ENCODE peak calls at places on chromosome 2, in seven cellular contexts. One of them, this sample, is unnamed.

GRCh38 chr2:74313497-74313896 is 29.7 kb downstream of the SLC4A5 start:
- DNase-seq in GM12878: no peak
- DNase-seq in HCT116: no peak
- DNase-seq in H1: peak
- DNase-seq in SK-N-SH: no peak
- DNase-seq in NT2/D1: no peak
- DNase-seq in HepG2: no peak
- DNase-seq in this sample: peak

GRCh38 chr2:236862961-236863728 is 222.5 kb upstream of the COPS8 start:
- DNase-seq in HepG2: no peak
- DNase-seq in H1: peak
- DNase-seq in GM12878: peak
- DNase-seq in NT2/D1: no peak
- DNase-seq in HCT116: no peak
- DNase-seq in SK-N-SH: no peak
- DNase-seq in this sample: no peak

GRCh38 chr2:65850695-65851094 is 418.3 kb upstream of the SPRED2 start:
- DNase-seq in NT2/D1: no peak
- DNase-seq in GM12878: no peak
- DNase-seq in H1: no peak
- DNase-seq in HCT116: no peak
- DNase-seq in SK-N-SH: no peak
- DNase-seq in HepG2: no peak
- DNase-seq in this sample: no peak

GRCh38 chr2:235545369-235546150 is 51.7 kb downstream of the AGAP1 start:
- DNase-seq in HCT116: no peak
- DNase-seq in H1: no peak
- DNase-seq in SK-N-SH: no peak
- DNase-seq in HepG2: no peak
- DNase-seq in NT2/D1: no peak
- DNase-seq in GM12878: no peak
- DNase-seq in this sample: no peak

GRCh38 chr2:231123362-231123898 is 1.4 kb downstream of the HTR2B start:
- DNase-seq in H1: no peak
- DNase-seq in SK-N-SH: peak
- DNase-seq in HepG2: peak
- DNase-seq in HCT116: no peak
- DNase-seq in NT2/D1: no peak
- DNase-seq in GM12878: peak
- DNase-seq in this sample: no peak

GRCh38 chr2:160269803-160270570 is 69.9 kb upstream of the ITGB6 start:
- DNase-seq in GM12878: peak
- DNase-seq in SK-N-SH: peak
- DNase-seq in H1: peak
- DNase-seq in NT2/D1: peak
- DNase-seq in HepG2: peak
- DNase-seq in HCT116: peak
- DNase-seq in this sample: peak

GRCh38 chr2:130834091-130834922 is 2.4 kb upstream of the ARHGEF4 start:
- DNase-seq in H1: no peak
- DNase-seq in SK-N-SH: no peak
- DNase-seq in HCT116: no peak
- DNase-seq in GM12878: no peak
- DNase-seq in NT2/D1: no peak
- DNase-seq in HepG2: peak
- DNase-seq in this sample: no peak

GRCh38 chr2:233108611-233109490 is 48.7 kb downstream of the INPP5D start:
- DNase-seq in NT2/D1: no peak
- DNase-seq in HCT116: no peak
- DNase-seq in H1: no peak
- DNase-seq in HepG2: no peak
- DNase-seq in SK-N-SH: no peak
- DNase-seq in GM12878: no peak
- DNase-seq in this sample: no peak

GRCh38 chr2:182504903-182505302 is 78.1 kb upstream of the PDE1A start:
- DNase-seq in HCT116: no peak
- DNase-seq in NT2/D1: no peak
- DNase-seq in GM12878: no peak
- DNase-seq in H1: no peak
- DNase-seq in HepG2: no peak
- DNase-seq in SK-N-SH: no peak
- DNase-seq in this sample: no peak

GRCh38 chr2:100554788-100555407 is 7.9 kb upstream of the PDCL3 start:
- DNase-seq in H1: no peak
- DNase-seq in SK-N-SH: no peak
- DNase-seq in GM12878: no peak
- DNase-seq in NT2/D1: no peak
- DNase-seq in HCT116: no peak
- DNase-seq in HepG2: no peak
- DNase-seq in this sample: no peak

GRCh38 chr2:127063701-127064590 is 43.0 kb downstream of the BIN1 start:
- DNase-seq in H1: no peak
- DNase-seq in GM12878: no peak
- DNase-seq in HepG2: no peak
- DNase-seq in SK-N-SH: no peak
- DNase-seq in HCT116: no peak
- DNase-seq in NT2/D1: no peak
- DNase-seq in this sample: no peak

GRCh38 chr2:215528555-215528954 is 92.7 kb upstream of the FN1 start:
- DNase-seq in HCT116: no peak
- DNase-seq in NT2/D1: no peak
- DNase-seq in H1: no peak
- DNase-seq in SK-N-SH: no peak
- DNase-seq in GM12878: no peak
- DNase-seq in HepG2: peak
- DNase-seq in this sample: no peak

GRCh38 chr2:177183860-177184259 is 28.7 kb upstream of the HNRNPA3 start:
- DNase-seq in SK-N-SH: no peak
- DNase-seq in HCT116: no peak
- DNase-seq in HepG2: peak
- DNase-seq in GM12878: no peak
- DNase-seq in NT2/D1: no peak
- DNase-seq in H1: no peak
- DNase-seq in this sample: no peak

GRCh38 chr2:177184606-177185005 is 28.0 kb upstream of the HNRNPA3 start:
- DNase-seq in HepG2: no peak
- DNase-seq in NT2/D1: no peak
- DNase-seq in SK-N-SH: no peak
- DNase-seq in H1: no peak
- DNase-seq in GM12878: no peak
- DNase-seq in HCT116: no peak
- DNase-seq in this sample: no peak

GRCh38 chr2:177190941-177191340 is 21.7 kb upstream of the HNRNPA3 start:
- DNase-seq in H1: no peak
- DNase-seq in SK-N-SH: no peak
- DNase-seq in NT2/D1: no peak
- DNase-seq in HCT116: no peak
- DNase-seq in GM12878: no peak
- DNase-seq in HepG2: no peak
- DNase-seq in this sample: no peak

GRCh38 chr2:177188482-177189469 is 23.8 kb upstream of the HNRNPA3 start:
- DNase-seq in NT2/D1: no peak
- DNase-seq in HepG2: peak
- DNase-seq in SK-N-SH: no peak
- DNase-seq in HCT116: no peak
- DNase-seq in H1: no peak
- DNase-seq in GM12878: no peak
- DNase-seq in this sample: no peak

GRCh38 chr2:177187631-177188312 is 24.8 kb upstream of the HNRNPA3 start:
- DNase-seq in H1: no peak
- DNase-seq in HepG2: peak
- DNase-seq in GM12878: no peak
- DNase-seq in HCT116: peak
- DNase-seq in NT2/D1: no peak
- DNase-seq in SK-N-SH: no peak
- DNase-seq in this sample: no peak
- TF ChIP-seq YY1 in H1: no peak
- TF ChIP-seq YY1 in HepG2: peak
- TF ChIP-seq YY1 in GM12878: no peak
- TF ChIP-seq YY1 in HCT116: no peak
- TF ChIP-seq YY1 in NT2/D1: no peak
- TF ChIP-seq YY1 in SK-N-SH: no peak
- TF ChIP-seq YY1 in this sample: no peak

DNA sequence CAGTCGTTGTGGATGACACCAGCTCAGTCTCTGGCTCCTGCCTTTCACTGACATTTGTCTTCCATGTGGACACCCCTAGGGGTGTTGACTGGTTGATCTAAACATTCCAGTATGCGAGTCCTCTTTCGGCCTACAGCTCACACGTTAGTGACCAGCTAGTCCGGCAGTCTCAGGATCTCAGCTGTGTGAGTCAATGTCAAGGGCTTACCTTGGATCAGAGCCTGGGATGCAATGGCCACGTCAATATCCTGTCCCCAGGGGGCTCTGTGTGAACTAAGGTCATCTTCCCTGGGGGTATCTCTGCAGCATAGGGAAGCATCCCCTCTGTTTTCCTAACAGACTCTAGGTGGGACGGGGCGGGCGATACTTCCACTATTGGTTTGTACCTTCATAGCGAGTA is 35.1 kb upstream of the YWHAQ start:
- DNase-seq in SK-N-SH: no peak
- DNase-seq in NT2/D1: no peak
- DNase-seq in HepG2: no peak
- DNase-seq in GM12878: no peak
- DNase-seq in HCT116: no peak
- DNase-seq in H1: no peak
- DNase-seq in this sample: no peak
- TF ChIP-seq YY1 in SK-N-SH: no peak
- TF ChIP-seq YY1 in NT2/D1: no peak
- TF ChIP-seq YY1 in HepG2: no peak
- TF ChIP-seq YY1 in GM12878: no peak
- TF ChIP-seq YY1 in HCT116: no peak
- TF ChIP-seq YY1 in H1: no peak
- TF ChIP-seq YY1 in this sample: no peak

DNA sequence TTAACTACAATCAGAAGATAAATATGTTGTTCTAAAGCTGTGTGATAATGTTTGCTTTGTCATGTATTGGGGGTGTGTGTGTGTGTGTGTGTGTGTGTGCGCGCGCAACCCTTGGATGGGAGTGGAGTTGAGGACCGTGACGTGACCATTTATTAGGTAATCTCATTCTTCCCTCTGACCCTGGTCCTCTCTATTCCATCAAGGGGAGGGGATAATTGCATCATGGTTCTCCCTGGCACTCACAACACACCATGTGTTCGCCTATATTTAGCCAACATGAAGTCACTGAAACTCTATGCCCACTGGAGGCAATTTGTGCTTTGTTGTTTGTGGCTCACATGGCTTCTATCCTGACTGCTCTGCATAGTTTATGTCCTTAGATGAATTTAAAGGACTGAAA is 79.7 kb upstream of the LRPPRC start:
- DNase-seq in GM12878: no peak
- DNase-seq in HepG2: peak
- DNase-seq in H1: no peak
- DNase-seq in SK-N-SH: no peak
- DNase-seq in HCT116: no peak
- DNase-seq in NT2/D1: no peak
- DNase-seq in this sample: no peak
- TF ChIP-seq YY1 in GM12878: no peak
- TF ChIP-seq YY1 in HepG2: no peak
- TF ChIP-seq YY1 in H1: no peak
- TF ChIP-seq YY1 in SK-N-SH: no peak
- TF ChIP-seq YY1 in HCT116: no peak
- TF ChIP-seq YY1 in NT2/D1: no peak
- TF ChIP-seq YY1 in this sample: no peak

DNA sequence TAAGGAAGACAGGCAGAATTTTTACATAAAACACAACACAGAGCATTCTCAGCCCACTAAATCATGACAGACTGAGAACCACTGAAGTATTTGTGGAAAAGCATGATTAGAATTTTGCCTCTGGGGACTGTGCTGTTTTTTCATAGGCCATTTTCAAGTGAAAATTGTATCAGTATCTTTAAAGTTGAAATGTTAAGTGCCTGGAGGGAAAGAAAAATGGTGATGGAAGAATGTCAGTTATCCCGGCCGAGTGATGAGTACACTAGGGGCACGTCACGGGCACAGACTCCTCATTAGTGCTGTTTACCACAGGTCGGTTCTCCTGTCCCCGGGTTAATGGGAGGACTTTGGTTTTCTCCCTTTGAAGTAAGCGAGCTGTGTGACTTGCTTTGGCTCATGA is 36.9 kb downstream of the EHD3 start:
- DNase-seq in H1: no peak
- DNase-seq in HepG2: no peak
- DNase-seq in SK-N-SH: no peak
- DNase-seq in GM12878: no peak
- DNase-seq in NT2/D1: no peak
- DNase-seq in HCT116: no peak
- DNase-seq in this sample: no peak
- TF ChIP-seq YY1 in H1: no peak
- TF ChIP-seq YY1 in HepG2: no peak
- TF ChIP-seq YY1 in SK-N-SH: no peak
- TF ChIP-seq YY1 in GM12878: no peak
- TF ChIP-seq YY1 in NT2/D1: no peak
- TF ChIP-seq YY1 in HCT116: no peak
- TF ChIP-seq YY1 in this sample: no peak

This sample was measured in K562.